ENCODE peak calls at places on chromosome 2, in ten cellular contexts. Q is stomach; H is iris pigment epithelial cell; P is NCI-H1092 treated with DMSO at 0.1 percent for 48 hours; U is SK-N-MC; V is chondrocyte; R is stimulated activated CD8-positive, alpha-beta memory T cell treated with anti-CD3 and anti-CD28 coated beads, Interleukin-2, amount 100 ng/mL, for 48 hours; A is ELF-1; D is M059J; K is dorsolateral prefrontal cortex. G is an unnamed sample.

GRCh38 chr2:29495536-29495935 is 380.3 kb downstream of the CLIP4 start:
- DNase-seq in Q (no peak), H (peak; percentile 50), P (no peak), U (no peak), V (no peak), R (no peak), A (no peak), D (no peak), K (no peak), G (no peak)

GRCh38 chr2:147543056-147543455 is 301.8 kb upstream of the ACVR2A start:
- DNase-seq in Q (no peak), H (no peak), P (no peak), U (no peak), V (no peak), R (no peak), A (no peak), D (no peak), K (no peak), G (peak; percentile 5)

GRCh38 chr2:238162516-238163441 is 4.0 kb downstream of the ERFE start:
- DNase-seq in Q (no peak), H (peak; percentile 44), P (no peak), U (no peak), V (peak; percentile 92), R (no peak), A (no peak), D (peak; percentile 41), K (no peak), G (no peak)

GRCh38 chr2:178208817-178209216 is 14.5 kb downstream of the OSBPL6 start:
- DNase-seq in Q (no peak), H (peak; percentile 29), P (no peak), U (no peak), V (no peak), R (no peak), A (no peak), D (peak; percentile 9), K (no peak), G (peak; percentile 26)

GRCh38 chr2:212423089-212423488 is 115.5 kb downstream of the ERBB4 start:
- DNase-seq in Q (no peak), H (no peak), P (no peak), U (no peak), V (no peak), R (no peak), A (no peak), D (no peak), K (no peak), G (no peak)

GRCh38 chr2:95121495-95122196 is at the start of gene MRPS5:
- DNase-seq in Q (peak; percentile 89), H (peak; percentile 66), P (peak; percentile 62), U (no peak), V (peak; percentile 95), R (peak; percentile 88), A (peak; percentile 85), D (peak; percentile 64), K (peak; percentile 77), G (peak; percentile 50)

GRCh38 chr2:54428401-54428800 is 27.7 kb upstream of the SPTBN1 start:
- DNase-seq in Q (no peak), H (no peak), P (no peak), U (no peak), V (no peak), R (no peak), A (no peak), D (peak; percentile 13), K (no peak), G (no peak)

GRCh38 chr2:239193925-239194687 is 206.7 kb downstream of the HDAC4 start:
- DNase-seq in Q (peak; percentile 8), H (peak; percentile 5), P (no peak), U (no peak), V (peak; percentile 50), R (no peak), A (no peak), D (no peak), K (peak; percentile 87), G (no peak)

GRCh38 chr2:19835818-19836281 is 65.9 kb downstream of the TTC32 start:
- DNase-seq in Q (no peak), H (no peak), P (no peak), U (no peak), V (no peak), R (no peak), A (no peak), D (no peak), K (no peak), G (peak; percentile 12)

GRCh38 chr2:84631047-84631446 is 114.7 kb downstream of the DNAH6 start:
- DNase-seq in Q (no peak), H (peak; percentile 65), P (peak; percentile 28), U (no peak), V (no peak), R (no peak), A (no peak), D (peak; percentile 30), K (no peak), G (peak; percentile 53)

GRCh38 chr2:71608034-71608433 is 154.7 kb downstream of the DYSF start:
- DNase-seq in Q (peak; percentile 13), H (no peak), P (no peak), U (no peak), V (peak; percentile 38), R (no peak), A (no peak), D (no peak), K (peak; percentile 8), G (no peak)

GRCh38 chr2:189179607-189179979 is at the start of gene COL5A2:
- DNase-seq in Q (no peak), H (peak; percentile 98), P (no peak), U (peak; percentile 71), V (no peak), R (no peak), A (peak; percentile 73), D (peak; percentile 90), K (no peak), G (peak; percentile 91)

GRCh38 chr2:238750212-238750904 is 97.5 kb upstream of the TWIST2 start:
- DNase-seq in Q (no peak), H (no peak), P (no peak), U (no peak), V (no peak), R (no peak), A (no peak), D (no peak), K (no peak), G (no peak)

GRCh38 chr2:170313636-170314348 is 135.8 kb downstream of the MYO3B start:
- DNase-seq in Q (no peak), H (peak; percentile 9), P (peak; percentile 83), U (no peak), V (no peak), R (no peak), A (peak; percentile 33), D (peak; percentile 14), K (peak; percentile 32), G (no peak)

GRCh38 chr2:126671049-126671448 is 15.1 kb downstream of the GYPC start:
- DNase-seq in Q (no peak), H (no peak), P (no peak), U (no peak), V (no peak), R (no peak), A (no peak), D (no peak), K (no peak), G (no peak)

GRCh38 chr2:204842731-204843490 is 297.6 kb downstream of the PARD3B start:
- DNase-seq in Q (no peak), H (peak; percentile 98), P (no peak), U (peak; percentile 8), V (no peak), R (peak; percentile 1), A (no peak), D (peak; percentile 85), K (peak; percentile 64), G (peak; percentile 96)

GRCh38 chr2:25339121-25339738 is 2.5 kb downstream of the DNMT3A start:
- DNase-seq in Q (no peak), H (no peak), P (no peak), U (no peak), V (no peak), R (no peak), A (no peak), D (no peak), K (no peak), G (no peak)

GRCh38 chr2:61257446-61257845 is 95.5 kb downstream of the C2orf74 start:
- DNase-seq in Q (no peak), H (peak; percentile 54), P (no peak), U (no peak), V (no peak), R (no peak), A (no peak), D (peak; percentile 34), K (no peak), G (no peak)

GRCh38 chr2:10332402-10333246 is 29.9 kb downstream of the HPCAL1 start:
- DNase-seq in Q (no peak), H (no peak), P (no peak), U (no peak), V (peak; percentile 41), R (peak; percentile 37), A (peak; percentile 34), D (no peak), K (no peak), G (no peak)

GRCh38 chr2:224723606-224724217 is 7.5 kb upstream of the CCDC195 start:
- DNase-seq in Q (no peak), H (peak; percentile 51), P (no peak), U (no peak), V (no peak), R (no peak), A (no peak), D (peak; percentile 22), K (no peak), G (no peak)

G was measured in IMR-90.